ENCODE peak calls at places on chromosomes 3 and 15, in six cellular contexts. Z is transverse colon, X is spleen, B is breast epithelium, O is upper lobe of left lung, K is HepG2. J is an unnamed sample.

GRCh38 chr3:45280971-45281370 is 54.9 kb upstream of the TMEM158 start:
- DNase-seq in Z (no peak), X (no peak), B (no peak), O (no peak), K (no peak), J (no peak)

GRCh38 chr3:126121632-126122031 is 37.7 kb upstream of the SLC41A3 start:
- DNase-seq in Z (no peak), X (peak; percentile 27), B (no peak), O (peak; percentile 10), K (no peak), J (peak; percentile 16)

GRCh38 chr3:114770874-114771273 is 376.2 kb downstream of the ZBTB20 start:
- DNase-seq in Z (no peak), X (no peak), B (no peak), O (no peak), K (no peak), J (no peak)

GRCh38 chr3:16182183-16182582 is 7.7 kb downstream of the GALNT15 start:
- DNase-seq in Z (no peak), X (no peak), B (no peak), O (no peak), K (no peak), J (no peak)

GRCh38 chr15:71588746-71589145 is 221.6 kb upstream of the NR2E3 start:
- DNase-seq in Z (no peak), X (no peak), B (no peak), O (no peak), K (peak; percentile 10), J (peak; percentile 35)

GRCh38 chr3:52259035-52259434 is 13.5 kb downstream of the PPM1M start:
- DNase-seq in Z (no peak), X (no peak), B (no peak), O (no peak), K (no peak), J (no peak)

GRCh38 chr15:92846716-92847115 is 53.4 kb upstream of the CHD2 start:
- DNase-seq in Z (no peak), X (no peak), B (no peak), O (no peak), K (no peak), J (no peak)

GRCh38 chr3:58044656-58045055 is 36.4 kb downstream of the FLNB start:
- DNase-seq in Z (no peak), X (no peak), B (no peak), O (no peak), K (no peak), J (no peak)

GRCh38 chr15:55737373-55737772 is 5.6 kb downstream of the PRTG start:
- DNase-seq in Z (no peak), X (no peak), B (no peak), O (no peak), K (no peak), J (peak; percentile 62)

GRCh38 chr3:115766587-115767492 is 143.5 kb downstream of the GAP43 start:
- DNase-seq in Z (no peak), X (no peak), B (no peak), O (no peak), K (no peak), J (no peak)

GRCh38 chr3:128068156-128068620 is 16.0 kb downstream of the SEC61A1 start:
- DNase-seq in Z (no peak), X (peak; percentile 67), B (no peak), O (no peak), K (peak; percentile 57), J (peak; percentile 79)

GRCh38 chr3:29618395-29619291 is 337.8 kb downstream of the RBMS3 start:
- DNase-seq in Z (no peak), X (no peak), B (no peak), O (no peak), K (no peak), J (no peak)

GRCh38 chr3:112640864-112641751 is at the start of gene CCDC80:
- DNase-seq in Z (no peak), X (no peak), B (no peak), O (no peak), K (no peak), J (peak; percentile 44)

GRCh38 chr3:188468672-188469071 is 314.7 kb downstream of the LPP start:
- DNase-seq in Z (peak; percentile 56), X (no peak), B (no peak), O (peak; percentile 24), K (no peak), J (no peak)

GRCh38 chr15:47027322-47027946 is 689.9 kb upstream of the SEMA6D start:
- DNase-seq in Z (no peak), X (no peak), B (no peak), O (no peak), K (no peak), J (peak; percentile 50)

DNA sequence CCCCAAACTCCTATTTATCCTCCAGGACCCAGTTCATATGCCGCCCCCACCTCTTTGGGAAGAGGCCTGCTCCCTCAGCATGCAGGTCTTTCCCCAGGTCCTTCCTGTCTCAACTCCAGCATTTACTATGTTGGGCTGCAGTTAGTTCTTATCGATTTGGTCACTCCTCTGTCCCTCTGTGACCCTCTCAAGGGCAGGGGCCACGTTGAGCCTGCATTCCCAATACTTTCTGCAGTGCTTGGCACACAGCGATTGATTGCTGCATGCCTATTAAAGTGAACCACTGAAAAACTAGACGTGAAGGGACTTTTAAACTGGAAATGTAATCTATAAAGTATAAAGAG is 321.8 kb upstream of the ICE2 start:
- DNase-seq in Z (no peak), X (no peak), B (no peak), O (no peak), K (no peak), J (no peak)
- TF ChIP-seq POLR2AphosphoS5 in Z (no peak), X (no peak), B (no peak), O (no peak), K (no peak), J (no peak)

GRCh38 chr15:41334293-41335120 is 1.8 kb downstream of the NUSAP1 start:
- DNase-seq in Z (no peak), X (no peak), B (no peak), O (no peak), K (no peak), J (no peak)
- TF ChIP-seq POLR2AphosphoS5 in Z (no peak), X (no peak), B (no peak), O (no peak), K (no peak), J (no peak)

GRCh38 chr3:39407773-39408492 is 1.4 kb downstream of the RPSA start:
- DNase-seq in Z (no peak), X (no peak), B (no peak), O (no peak), K (no peak), J (no peak)

GRCh38 chr3:39405687-39406367 is 693 bp upstream of the RPSA start:
- DNase-seq in Z (no peak), X (no peak), B (no peak), O (no peak), K (no peak), J (no peak)

GRCh38 chr3:39406368-39407258 is at the start of gene RPSA:
- DNase-seq in Z (peak; percentile 97), X (peak; percentile 99), B (peak; percentile 92), O (peak; percentile 98), K (peak; percentile 96), J (peak; percentile 99)

GRCh38 chr3:39407259-39407629 is 724 bp downstream of the RPSA start:
- DNase-seq in Z (no peak), X (no peak), B (no peak), O (no peak), K (peak; percentile 23), J (no peak)

GRCh38 chr3:39404943-39405686 is 1.4 kb upstream of the RPSA start:
- DNase-seq in Z (no peak), X (no peak), B (no peak), O (no peak), K (no peak), J (peak; percentile 93)
- TF ChIP-seq POLR2AphosphoS5 in Z (no peak), X (no peak), B (no peak), O (no peak), K (no peak), J (peak; percentile 70)

GRCh38 chr3:99663981-99664380 is 25.6 kb downstream of the COL8A1 start:
- DNase-seq in Z (no peak), X (no peak), B (no peak), O (no peak), K (no peak), J (no peak)
- TF ChIP-seq POLR2AphosphoS5 in Z (no peak), X (no peak), B (no peak), O (no peak), K (no peak), J (no peak)

GRCh38 chr3:69764861-69765260 is 25.6 kb downstream of the MITF start:
- DNase-seq in Z (no peak), X (no peak), B (no peak), O (no peak), K (no peak), J (no peak)

GRCh38 chr3:69770976-69771634 is 31.8 kb downstream of the MITF start:
- DNase-seq in Z (no peak), X (no peak), B (no peak), O (no peak), K (no peak), J (no peak)

GRCh38 chr3:69770219-69770618 is 31.0 kb downstream of the MITF start:
- DNase-seq in Z (no peak), X (no peak), B (no peak), O (no peak), K (no peak), J (peak; percentile 19)

GRCh38 chr3:69767571-69767970 is 28.3 kb downstream of the MITF start:
- DNase-seq in Z (peak; percentile 26), X (no peak), B (no peak), O (no peak), K (no peak), J (no peak)

DNA sequence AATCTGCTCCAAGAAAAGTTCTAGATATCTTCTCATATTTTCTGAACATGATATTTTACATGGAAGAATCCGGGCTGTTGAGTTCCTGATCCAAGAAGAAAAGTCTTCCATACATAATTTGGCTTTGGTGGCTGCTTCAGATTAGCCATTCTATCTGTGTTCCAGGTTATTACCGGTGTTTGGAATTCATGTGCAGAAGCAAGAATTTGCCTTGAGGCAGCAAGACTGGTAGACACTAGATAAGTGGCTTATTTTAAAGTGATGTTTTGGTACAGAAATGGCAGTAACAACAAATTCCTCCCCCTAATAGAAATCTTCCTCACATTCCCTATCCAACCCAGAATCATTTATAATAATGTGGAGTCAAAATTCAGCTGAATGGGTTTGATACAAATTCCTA is 29.2 kb downstream of the MITF start:
- DNase-seq in Z (no peak), X (no peak), B (no peak), O (no peak), K (no peak), J (no peak)
- TF ChIP-seq POLR2AphosphoS5 in Z (no peak), X (no peak), B (no peak), O (no peak), K (no peak), J (no peak)